ENCODE peak calls at places on chromosome 4, in eight cellular contexts. P is WTC11; C is lower lobe of right lung; Z is activated CD8-positive, alpha-beta memory T cell treated with anti-CD3 and anti-CD28 coated beads for 1 hour; Q is activated T-cell treated with anti-CD3 and anti-CD28 coated beads, Interleukin-2, amount 50 U/mL, for 24 hours; A is stimulated activated CD8-positive, alpha-beta memory T cell treated with anti-CD3 and anti-CD28 coated beads, Interleukin-7, amount 100 ng/mL, for 4 hours; E is endothelial cell; F is A172. L is an unnamed sample.
A peak's percentile ranks its signal among the peaks of the same experiment; 100 is the strongest.

GRCh38 chr4:53847935-53848334 is 216.5 kb downstream of the CHIC2 start:
- DNase-seq in P (no peak), C (no peak), Z (no peak), Q (no peak), A (no peak), E (no peak), F (no peak), L (no peak)

GRCh38 chr4:156538210-156538609 is 433.4 kb downstream of the PDGFC start:
- DNase-seq in P (no peak), C (no peak), Z (no peak), Q (no peak), A (no peak), E (no peak), F (no peak), L (no peak)

GRCh38 chr4:86595426-86595805 is 1.3 kb downstream of the PTPN13 start:
- DNase-seq in P (no peak), C (no peak), Z (no peak), Q (no peak), A (no peak), E (no peak), F (no peak), L (no peak)

GRCh38 chr4:16213107-16213506 is 13.2 kb downstream of the TAPT1 start:
- DNase-seq in P (no peak), C (no peak), Z (no peak), Q (no peak), A (no peak), E (no peak), F (no peak), L (no peak)

GRCh38 chr4:7974425-7974824 is 34.8 kb upstream of the AFAP1 start:
- DNase-seq in P (no peak), C (no peak), Z (no peak), Q (no peak), A (no peak), E (no peak), F (no peak), L (no peak)

GRCh38 chr4:148056879-148057278 is 325.0 kb downstream of the ARHGAP10 start:
- DNase-seq in P (peak; percentile 47), C (peak; percentile 73), Z (peak; percentile 37), Q (peak; percentile 70), A (peak; percentile 53), E (no peak), F (peak; percentile 35), L (no peak)

GRCh38 chr4:5371415-5372190 is 320.3 kb downstream of the STK32B start:
- DNase-seq in P (no peak), C (no peak), Z (no peak), Q (no peak), A (no peak), E (no peak), F (no peak), L (no peak)

GRCh38 chr4:158229768-158230167 is 19.5 kb downstream of the TMEM144 start:
- DNase-seq in P (peak; percentile 26), C (no peak), Z (no peak), Q (no peak), A (no peak), E (no peak), F (no peak), L (no peak)

GRCh38 chr4:10897076-10897475 is 212.5 kb upstream of the CLNK start:
- DNase-seq in P (no peak), C (no peak), Z (no peak), Q (no peak), A (no peak), E (no peak), F (no peak), L (no peak)

GRCh38 chr4:71553605-71554004 is 214.8 kb downstream of the SLC4A4 start:
- DNase-seq in P (no peak), C (no peak), Z (no peak), Q (no peak), A (no peak), E (no peak), F (peak; percentile 1), L (no peak)

GRCh38 chr4:36281384-36282106 is at the start of gene DTHD1:
- DNase-seq in P (no peak), C (no peak), Z (no peak), Q (no peak), A (no peak), E (no peak), F (peak; percentile 28), L (no peak)

GRCh38 chr4:101022151-101023024 is 324.9 kb downstream of the PPP3CA start:
- DNase-seq in P (no peak), C (no peak), Z (no peak), Q (no peak), A (no peak), E (no peak), F (no peak), L (no peak)

L was measured in cortex of kidney.